ENCODE peak calls at places on chromosomes 4 and X, in seven cellular contexts. R is HCT116, G is kidney, V is DND-41, Y is neural progenitor cell, B is endothelial cell of umbilical vein, H is IMR-90. T is an unnamed sample.

GRCh38 chr4:151316645-151317044 is 8.8 kb downstream of the SH3D19 start:
- DNase-seq in Y (no peak), R (no peak), G (no peak), V (no peak), H (no peak), B (no peak), T (no peak)

GRCh38 chr4:86358176-86358701 is 1.6 kb downstream of the MAPK10 start:
- DNase-seq in R (no peak), H (peak), Y (peak), V (no peak), G (no peak), B (no peak), T (no peak)

GRCh38 chrX:105307762-105308161 is 87.3 kb upstream of the TEX13A start:
- DNase-seq in G (no peak), V (no peak), R (no peak), B (no peak), Y (no peak), H (peak), T (no peak)

GRCh38 chr4:155978810-155979209 is 25.1 kb upstream of the CTSO start:
- DNase-seq in G (no peak), R (no peak), V (no peak), B (no peak), H (no peak), Y (no peak), T (no peak)

GRCh38 chrX:150465856-150466775 is 102.3 kb upstream of the MTM1 start:
- DNase-seq in H (no peak), V (no peak), Y (no peak), R (no peak), G (no peak), B (no peak), T (no peak)

GRCh38 chr4:162682651-162683050 is 484.0 kb downstream of the NAF1 start:
- DNase-seq in R (no peak), B (no peak), Y (no peak), H (no peak), V (no peak), G (no peak), T (no peak)

GRCh38 chrX:151393514-151393913 is 3.5 kb upstream of the VMA21 start:
- DNase-seq in B (no peak), H (no peak), V (peak), R (no peak), Y (peak), G (no peak), T (no peak)

GRCh38 chr4:4289055-4289454 is 899 bp downstream of the LYAR start:
- DNase-seq in H (no peak), R (no peak), B (no peak), G (no peak), V (no peak), Y (no peak), T (peak)

GRCh38 chrX:39910651-39911050 is 187.1 kb downstream of the BCOR start:
- DNase-seq in R (no peak), Y (no peak), B (no peak), G (no peak), V (no peak), H (no peak), T (no peak)

GRCh38 chr4:147498031-147498700 is 17.3 kb downstream of the EDNRA start:
- DNase-seq in V (no peak), G (no peak), Y (no peak), B (peak), R (no peak), H (peak), T (peak)

GRCh38 chrX:108312938-108313337 is 125.3 kb downstream of the COL4A6 start:
- DNase-seq in B (peak), V (no peak), H (peak), G (no peak), Y (peak), R (peak), T (peak)

GRCh38 chr4:71184195-71184781 is 154.5 kb upstream of the SLC4A4 start:
- DNase-seq in V (peak), G (no peak), B (peak), R (peak), Y (peak), H (peak), T (peak)

GRCh38 chr4:56298210-56298609 is 89.1 kb downstream of the AASDH start:
- DNase-seq in H (no peak), Y (no peak), B (no peak), R (no peak), G (no peak), V (no peak), T (no peak)

GRCh38 chr4:85681194-85681803 is 206.3 kb downstream of the ARHGAP24 start:
- DNase-seq in R (no peak), B (no peak), V (no peak), H (peak), Y (no peak), G (no peak), T (peak)

GRCh38 chrX:40580537-40581332 is at the start of gene ATP6AP2:
- DNase-seq in V (peak), R (peak), H (peak), G (peak), B (peak), Y (peak), T (peak)

GRCh38 chr4:74023709-74024108 is 14.8 kb downstream of the CXCL3 start:
- DNase-seq in H (no peak), Y (no peak), V (no peak), G (no peak), R (no peak), B (no peak), T (no peak)

GRCh38 chr4:1052231-1052671 is 40.8 kb downstream of the FGFRL1 start:
- DNase-seq in Y (peak), R (no peak), B (no peak), H (no peak), V (no peak), G (peak), T (peak)

GRCh38 chr4:124304936-124305335 is 407.6 kb downstream of the ANKRD50 start:
- DNase-seq in V (no peak), Y (no peak), R (no peak), G (no peak), H (no peak), B (peak), T (no peak)

GRCh38 chr4:122341906-122342305 is 36.9 kb upstream of the ADAD1 start:
- DNase-seq in R (no peak), B (no peak), G (no peak), H (peak), V (no peak), Y (no peak), T (peak)

GRCh38 chrX:101219116-101219839 is at the start of gene DRP2:
- DNase-seq in Y (peak), G (no peak), V (no peak), H (peak), R (no peak), B (peak), T (peak)

GRCh38 chrX:9102956-9103355 is 69.0 kb upstream of the FAM9B start:
- DNase-seq in G (no peak), B (no peak), H (no peak), Y (no peak), R (no peak), V (no peak), T (no peak)

GRCh38 chr4:20323991-20324390 is 72.3 kb downstream of the SLIT2 start:
- DNase-seq in H (peak), V (no peak), R (no peak), B (no peak), G (no peak), Y (no peak), T (no peak)

GRCh38 chrX:115690554-115691216 is 129.7 kb downstream of the PLS3 start:
- DNase-seq in B (peak), R (peak), G (no peak), Y (peak), H (peak), V (peak), T (peak)

GRCh38 chr4:87523307-87523706 is 5.9 kb downstream of the SPARCL1 start:
- DNase-seq in V (no peak), B (no peak), R (no peak), Y (no peak), H (no peak), G (no peak), T (no peak)

GRCh38 chr4:147740176-147740575 is 8.3 kb downstream of the ARHGAP10 start:
- DNase-seq in R (no peak), G (no peak), H (no peak), V (no peak), B (no peak), Y (no peak), T (no peak)

GRCh38 chr4:173347467-173347866 is 13.3 kb upstream of the HMGB2 start:
- DNase-seq in G (no peak), H (no peak), R (no peak), Y (no peak), B (no peak), V (no peak), T (no peak)

GRCh38 chr4:140296871-140297570 is 76.4 kb upstream of the SCOC start:
- DNase-seq in B (no peak), R (peak), Y (peak), H (no peak), V (no peak), G (no peak), T (peak)

GRCh38 chr4:108649863-108650211 is 562 bp upstream of the OSTC start:
- DNase-seq in V (no peak), R (no peak), B (no peak), Y (no peak), H (no peak), G (no peak), T (no peak)

GRCh38 chr4:8915201-8916200 is 43.9 kb upstream of the HMX1 start:
- DNase-seq in V (no peak), G (peak), R (no peak), B (no peak), H (no peak), Y (no peak), T (no peak)

GRCh38 chr4:18536420-18536819 is 514.9 kb upstream of the LCORL start:
- DNase-seq in B (peak), R (no peak), G (no peak), V (no peak), H (no peak), Y (peak), T (no peak)

GRCh38 chr4:148852092-148852699 is 410.0 kb upstream of the NR3C2 start:
- DNase-seq in R (no peak), G (no peak), H (no peak), V (no peak), B (peak), Y (no peak), T (no peak)

GRCh38 chrX:152445926-152446325 is 5.2 kb downstream of the GABRA3 start:
- DNase-seq in Y (no peak), B (no peak), R (no peak), G (no peak), V (no peak), H (no peak), T (no peak)

GRCh38 chr4:153071953-153072622 is 132.2 kb upstream of the TRIM2 start:
- DNase-seq in R (no peak), G (no peak), H (no peak), V (no peak), Y (no peak), B (no peak), T (no peak)
- H3K9ac ChIP-seq in R (no peak), G (no peak), H (no peak), V (no peak), Y (no peak), B (no peak), T (no peak)

DNA sequence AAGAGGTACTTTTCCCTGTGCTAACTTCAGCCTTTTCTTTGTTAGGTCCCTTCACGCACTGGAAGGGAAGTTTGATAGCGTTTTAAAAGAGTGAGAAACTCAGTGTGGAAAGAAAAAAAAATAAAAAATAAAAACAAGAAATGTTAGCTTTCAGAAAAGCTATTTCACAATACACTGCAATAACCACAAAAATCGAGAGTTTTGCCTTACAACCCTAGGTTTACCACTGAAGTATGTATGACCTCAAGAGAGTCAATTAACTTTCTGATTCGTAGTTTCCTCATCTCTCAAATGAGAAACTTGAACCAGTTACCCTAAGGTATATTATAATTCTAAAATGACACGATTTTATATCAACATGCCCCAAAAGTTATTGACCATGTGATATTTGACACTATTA is 93.9 kb upstream of the JADE1 start:
- DNase-seq in R (no peak), Y (no peak), G (no peak), V (no peak), B (no peak), H (peak), T (peak)
- H3K27ac ChIP-seq in R (no peak), Y (no peak), G (no peak), V (no peak), B (no peak), H (no peak), T (peak)

GRCh38 chrX:38879631-38880220 is 78.5 kb downstream of the MID1IP1 start:
- DNase-seq in G (no peak), H (no peak), B (no peak), Y (no peak), V (peak), R (no peak), T (no peak)

GRCh38 chrX:38882894-38883620 is 81.8 kb downstream of the MID1IP1 start:
- DNase-seq in V (no peak), H (peak), Y (no peak), G (no peak), R (peak), B (peak), T (peak)

GRCh38 chrX:38881727-38882126 is 80.5 kb downstream of the MID1IP1 start:
- DNase-seq in R (no peak), B (no peak), G (no peak), V (no peak), H (no peak), Y (no peak), T (no peak)

GRCh38 chrX:38880460-38880859 is 79.2 kb downstream of the MID1IP1 start:
- DNase-seq in R (no peak), B (peak), V (no peak), Y (no peak), H (peak), G (no peak), T (peak)

GRCh38 chrX:38881066-38881465 is 79.8 kb downstream of the MID1IP1 start:
- DNase-seq in Y (no peak), V (no peak), H (no peak), G (no peak), B (no peak), R (no peak), T (no peak)
- H3K9ac ChIP-seq in Y (no peak), V (peak), H (no peak), G (no peak), B (no peak), R (no peak), T (no peak)

GRCh38 chr4:76233088-76233487 is 18.4 kb upstream of the FAM47E start:
- DNase-seq in B (no peak), R (no peak), H (no peak), V (no peak), Y (no peak), G (no peak), T (no peak)
- H3K27ac ChIP-seq in B (no peak), R (no peak), H (no peak), V (no peak), Y (no peak), G (no peak), T (no peak)

GRCh38 chr4:183141997-183142396 is 42.9 kb downstream of the WWC2 start:
- DNase-seq in Y (no peak), H (no peak), B (no peak), G (no peak), V (no peak), R (no peak), T (no peak)
- H3K9ac ChIP-seq in Y (no peak), H (no peak), B (no peak), G (no peak), V (no peak), R (no peak), T (no peak)